ENCODE peak calls at places on chromosomes 2 and 18, in eight cellular contexts. H is GM12878, N is ovary, X is uterus, I is K562, C is spleen, Q is esophagus squamous epithelium, G is suprapubic skin. Y is an unnamed sample.

GRCh38 chr2:32095671-32096070 is 32.3 kb downstream of the SPAST start:
- DNase-seq in C (no peak), H (no peak), N (no peak), G (no peak), X (no peak), I (no peak), Q (no peak), Y (no peak)

GRCh38 chr2:101274142-101274541 is 21.5 kb downstream of the CNOT11 start:
- DNase-seq in C (no peak), I (no peak), X (no peak), H (no peak), Q (no peak), G (no peak), N (no peak), Y (no peak)

GRCh38 chr2:238911376-238912227 is 63.7 kb downstream of the TWIST2 start:
- DNase-seq in C (peak), H (no peak), Q (no peak), I (no peak), X (peak), G (peak), N (peak), Y (no peak)

GRCh38 chr2:196131384-196131861 is 40.0 kb downstream of the STK17B start:
- DNase-seq in C (no peak), H (peak), N (no peak), Q (no peak), I (peak), G (peak), X (no peak), Y (no peak)

GRCh38 chr18:48553236-48553635 is 14.4 kb downstream of the CTIF start:
- DNase-seq in C (no peak), X (no peak), H (no peak), N (no peak), Q (no peak), I (no peak), G (no peak), Y (peak)

GRCh38 chr2:30802611-30803010 is 4.6 kb downstream of the CAPN13 start:
- DNase-seq in H (no peak), X (no peak), Q (no peak), N (no peak), C (no peak), G (no peak), I (no peak), Y (no peak)

GRCh38 chr2:54577035-54577434 is 120.9 kb downstream of the SPTBN1 start:
- DNase-seq in X (no peak), G (no peak), Q (no peak), C (no peak), I (no peak), H (no peak), N (no peak), Y (peak)

GRCh38 chr18:50061876-50062517 is 132.9 kb downstream of the MYO5B start:
- DNase-seq in G (no peak), I (no peak), H (no peak), N (no peak), Q (no peak), X (no peak), C (no peak), Y (no peak)

GRCh38 chr18:80130555-80130954 is 21.5 kb downstream of the ADNP2 start:
- DNase-seq in I (no peak), H (no peak), C (no peak), X (no peak), G (no peak), N (no peak), Q (no peak), Y (no peak)

GRCh38 chr2:134408386-134408785 is 154.5 kb downstream of the MGAT5 start:
- DNase-seq in Q (no peak), C (no peak), X (no peak), N (no peak), G (no peak), H (no peak), I (no peak), Y (no peak)

GRCh38 chr2:9096761-9097160 is 93.3 kb upstream of the MBOAT2 start:
- DNase-seq in N (no peak), X (no peak), G (no peak), H (no peak), Q (no peak), I (no peak), C (no peak), Y (no peak)

GRCh38 chr2:85457877-85458316 is 39.4 kb downstream of the SH2D6 start:
- DNase-seq in N (no peak), Q (no peak), C (peak), G (no peak), H (no peak), X (no peak), I (no peak), Y (no peak)

GRCh38 chr2:56117764-56118163 is 66.0 kb upstream of the CCDC85A start:
- DNase-seq in G (no peak), I (no peak), C (no peak), H (no peak), Q (no peak), X (no peak), N (no peak), Y (no peak)

GRCh38 chr18:42100917-42101316 is 145.9 kb downstream of the PIK3C3 start:
- DNase-seq in G (no peak), Q (no peak), N (no peak), I (no peak), X (no peak), H (no peak), C (no peak), Y (no peak)

GRCh38 chr2:47697000-47697601 is 85.8 kb upstream of the MSH6 start:
- DNase-seq in Q (no peak), H (peak), C (no peak), N (no peak), G (no peak), I (no peak), X (no peak), Y (no peak)

GRCh38 chr2:39860538-39860937 is 81.5 kb upstream of the THUMPD2 start:
- DNase-seq in N (no peak), C (no peak), X (no peak), G (no peak), I (no peak), H (no peak), Q (no peak), Y (no peak)

GRCh38 chr2:39855856-39856255 is 76.8 kb upstream of the THUMPD2 start:
- DNase-seq in C (no peak), N (no peak), Q (no peak), H (no peak), I (no peak), X (no peak), G (no peak), Y (no peak)

DNA sequence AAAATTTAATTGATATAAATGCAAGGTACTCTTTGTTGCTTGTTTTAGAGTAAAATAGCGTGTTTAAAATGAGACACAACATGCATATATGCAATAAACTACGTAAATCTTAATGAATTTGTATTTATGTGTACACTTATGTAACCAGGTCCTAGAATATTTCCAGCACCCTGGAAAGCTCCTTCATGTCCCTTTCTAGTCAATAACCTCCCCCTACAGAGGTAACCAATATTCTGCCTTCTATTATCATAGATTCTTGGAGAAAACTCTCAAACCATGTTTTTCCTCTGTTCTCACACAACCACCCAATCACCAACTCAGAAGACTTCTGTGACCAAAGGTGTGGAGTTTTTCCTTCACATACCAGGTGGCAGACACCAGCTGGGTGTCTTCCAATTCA is 79.6 kb upstream of the THUMPD2 start:
- DNase-seq in C (no peak), H (no peak), X (no peak), I (no peak), Q (no peak), N (no peak), G (no peak), Y (no peak)
- TF ChIP-seq CTCF in C (no peak), H (no peak), X (no peak), I (no peak), Q (no peak), N (no peak), G (no peak), Y (no peak)

DNA sequence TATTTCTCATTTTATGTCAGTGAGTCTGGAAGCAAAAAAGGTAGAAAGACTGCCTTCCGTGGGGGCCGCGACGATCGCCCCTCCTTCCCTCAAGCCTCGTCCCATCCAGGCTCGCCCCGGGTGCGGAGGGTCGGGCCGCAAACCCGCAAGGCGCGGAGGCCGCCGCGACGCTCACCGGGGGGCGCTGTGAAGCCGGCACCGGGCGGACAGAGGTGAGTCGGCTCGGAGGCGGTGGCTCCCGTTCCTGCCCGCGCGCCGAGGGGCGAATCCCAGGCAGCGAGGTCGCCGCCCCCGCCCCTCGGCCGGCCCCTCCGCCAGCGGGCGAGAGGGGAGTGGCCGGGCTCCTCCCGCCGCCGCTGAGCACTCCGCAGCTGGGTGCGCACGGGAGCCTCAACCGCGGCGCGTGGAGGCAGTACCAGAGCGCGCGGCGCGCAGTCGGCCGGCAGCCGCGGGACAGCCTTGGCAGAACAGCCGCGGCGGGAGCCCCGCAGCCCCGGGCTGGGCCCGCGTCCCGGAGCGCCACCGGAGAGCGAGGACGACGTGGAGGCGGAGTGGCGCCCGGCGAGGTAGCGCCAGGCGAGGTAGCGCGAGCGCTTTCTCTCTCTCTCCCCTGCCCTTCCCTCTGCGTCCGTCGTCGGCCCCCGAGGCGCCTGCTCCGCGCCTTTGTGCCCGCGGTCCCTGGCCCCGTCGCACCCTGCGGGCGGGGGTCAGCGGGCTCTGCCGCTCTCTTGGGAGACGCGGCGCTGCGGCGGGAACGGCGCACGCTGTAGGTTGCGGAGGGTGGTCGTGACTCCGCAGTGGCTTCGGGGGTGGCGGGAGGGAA is at the start of gene MYO1B:
- DNase-seq in N (peak), I (peak), C (peak), X (peak), H (no peak), Q (no peak), G (peak), Y (peak)
- TF ChIP-seq POLR2A in N (no peak), I (no peak), C (no peak), X (peak), H (no peak), Q (peak), G (no peak), Y (no peak)

GRCh38 chr2:38930600-38930999 is 40.9 kb downstream of the ARHGEF33 start:
- DNase-seq in I (no peak), H (no peak), Q (no peak), N (no peak), X (no peak), C (no peak), G (no peak), Y (no peak)
- H3K4me3 ChIP-seq in I (no peak), H (no peak), Q (no peak), N (no peak), X (no peak), C (no peak), G (no peak), Y (no peak)

GRCh38 chr2:175170679-175171304 is 2.8 kb upstream of the ATF2 start:
- DNase-seq in C (no peak), I (no peak), H (no peak), X (no peak), Q (no peak), N (no peak), G (no peak), Y (no peak)
- TF ChIP-seq CTCF in C (no peak), I (no peak), H (no peak), X (no peak), Q (no peak), N (no peak), G (no peak), Y (no peak)

GRCh38 chr2:216408426-216409315 is 3.6 kb upstream of the SMARCAL1 start:
- DNase-seq in C (no peak), G (no peak), H (no peak), X (no peak), I (no peak), N (no peak), Q (no peak), Y (no peak)

GRCh38 chr2:216410550-216410949 is 1.7 kb upstream of the SMARCAL1 start:
- DNase-seq in N (no peak), G (no peak), I (no peak), C (no peak), Q (no peak), X (no peak), H (no peak), Y (no peak)

GRCh38 chr2:216413882-216414281 is 1.6 kb downstream of the SMARCAL1 start:
- DNase-seq in Q (no peak), G (no peak), X (no peak), H (no peak), C (no peak), N (no peak), I (no peak), Y (no peak)

GRCh38 chr2:216414772-216415319 is 2.6 kb downstream of the SMARCAL1 start:
- DNase-seq in I (no peak), G (no peak), C (no peak), N (no peak), H (no peak), Q (no peak), X (no peak), Y (no peak)

DNA sequence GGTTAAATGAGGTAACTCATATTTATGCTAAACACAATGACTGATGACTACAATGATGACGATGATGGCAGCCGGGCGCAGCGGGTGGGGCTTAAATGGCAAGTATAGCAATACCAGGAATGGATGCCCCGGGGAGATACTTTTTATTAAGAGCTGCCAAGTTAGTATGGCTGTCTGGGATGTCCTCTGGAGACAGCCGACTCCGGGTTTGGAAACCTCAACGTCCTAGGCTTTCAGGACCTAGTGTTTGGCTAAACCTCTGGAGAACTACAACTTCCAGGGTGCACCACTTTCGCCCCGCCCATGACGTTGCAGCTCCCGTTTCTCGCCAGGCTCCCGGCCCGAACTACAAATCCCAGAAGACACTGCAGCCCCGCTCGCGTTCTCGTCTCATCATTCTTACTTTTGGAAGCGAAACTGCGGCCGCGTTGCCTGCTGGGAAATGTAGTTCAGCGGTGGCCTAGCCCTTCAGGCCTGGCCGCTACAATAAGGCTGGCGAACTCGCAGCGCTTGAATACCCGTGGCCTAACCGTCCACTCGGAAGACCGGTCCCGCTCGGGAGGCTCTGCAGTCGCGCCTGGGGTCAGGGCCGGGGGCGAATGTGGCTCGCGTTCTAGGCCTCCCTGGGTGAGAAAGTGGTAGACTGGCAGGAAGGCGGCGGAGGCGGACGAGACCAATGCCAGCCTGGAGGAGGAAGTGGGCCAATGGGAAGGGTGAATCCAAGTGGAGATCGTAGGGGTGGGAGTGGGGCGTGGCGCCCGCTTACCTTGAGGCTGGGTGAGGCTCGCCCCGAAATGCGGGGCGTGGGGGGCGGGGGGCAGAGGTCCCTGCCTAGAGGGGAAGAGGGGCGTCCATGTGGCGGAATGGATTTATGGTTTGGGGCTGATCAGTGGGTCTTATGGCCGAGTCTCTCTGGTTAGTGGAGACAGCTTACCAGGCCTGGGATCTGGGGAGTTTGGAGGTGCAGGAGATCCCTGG is at the start of gene SMARCAL1:
- DNase-seq in X (peak), H (peak), I (peak), C (peak), Q (peak), G (peak), N (peak), Y (peak)
- TF ChIP-seq POLR2A in X (peak), H (peak), I (peak), C (no peak), Q (peak), G (no peak), N (no peak), Y (peak)

DNA sequence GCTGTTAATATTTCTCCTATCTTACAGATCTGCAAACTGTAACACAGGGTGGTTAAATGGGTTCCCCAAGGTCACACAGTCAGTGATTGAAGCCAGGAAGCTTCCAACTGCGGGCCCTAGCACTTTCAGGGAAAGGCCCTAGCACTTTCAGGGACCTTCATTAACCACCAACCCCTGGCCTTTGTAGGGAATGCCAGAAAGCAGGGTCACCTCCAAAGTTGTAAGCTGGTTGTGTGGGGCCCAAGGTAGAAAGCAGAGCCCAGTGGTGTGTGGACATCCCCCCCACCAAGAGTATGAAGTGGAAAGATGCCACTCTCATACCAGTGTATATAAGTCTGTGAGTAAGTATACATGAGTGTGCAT is 4.4 kb downstream of the DLX2 start:
- DNase-seq in X (no peak), H (no peak), G (no peak), C (no peak), Q (no peak), N (no peak), I (no peak), Y (no peak)
- H3K4me3 ChIP-seq in X (no peak), H (no peak), G (no peak), C (no peak), Q (no peak), N (no peak), I (no peak), Y (no peak)

DNA sequence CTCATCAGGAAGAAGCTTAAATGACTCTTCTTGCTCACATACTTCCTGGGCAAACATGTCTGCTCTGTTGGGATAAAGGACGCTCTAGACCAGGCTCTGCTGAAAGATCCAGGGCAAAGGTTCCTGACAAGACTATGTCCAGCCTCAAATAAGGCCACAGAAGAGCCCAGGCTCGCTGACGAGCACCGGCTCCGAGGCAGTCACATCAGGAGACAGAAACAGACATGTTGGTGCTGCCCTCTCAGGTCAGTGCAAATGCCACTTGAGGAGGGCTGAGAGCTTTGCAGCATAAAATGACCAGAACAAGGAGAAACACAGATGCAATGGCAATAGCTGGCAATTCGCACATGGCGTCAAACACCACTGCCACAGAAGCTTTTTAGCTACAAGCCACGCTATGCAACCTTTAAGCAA is 205.7 kb downstream of the TGIF1 start:
- DNase-seq in G (no peak), X (no peak), I (no peak), C (no peak), H (no peak), Q (no peak), N (no peak), Y (no peak)
- TF ChIP-seq CTCF in G (no peak), X (no peak), I (no peak), C (no peak), H (no peak), Q (no peak), N (no peak), Y (no peak)

GRCh38 chr2:210169871-210170441 is 1.3 kb downstream of the KANSL1L start:
- DNase-seq in N (no peak), G (no peak), X (no peak), I (no peak), H (peak), Q (no peak), C (no peak), Y (no peak)

GRCh38 chr2:210174086-210174485 is 2.9 kb upstream of the KANSL1L start:
- DNase-seq in G (no peak), C (no peak), Q (no peak), N (no peak), X (no peak), I (no peak), H (no peak), Y (no peak)

GRCh38 chr2:210171309-210172218 is at the start of gene KANSL1L:
- DNase-seq in H (peak), C (peak), Q (peak), G (peak), I (peak), X (peak), N (peak), Y (peak)

GRCh38 chr2:210172219-210172575 is 988 bp upstream of the KANSL1L start:
- DNase-seq in Q (no peak), I (no peak), N (no peak), G (no peak), H (no peak), C (no peak), X (no peak), Y (no peak)

DNA sequence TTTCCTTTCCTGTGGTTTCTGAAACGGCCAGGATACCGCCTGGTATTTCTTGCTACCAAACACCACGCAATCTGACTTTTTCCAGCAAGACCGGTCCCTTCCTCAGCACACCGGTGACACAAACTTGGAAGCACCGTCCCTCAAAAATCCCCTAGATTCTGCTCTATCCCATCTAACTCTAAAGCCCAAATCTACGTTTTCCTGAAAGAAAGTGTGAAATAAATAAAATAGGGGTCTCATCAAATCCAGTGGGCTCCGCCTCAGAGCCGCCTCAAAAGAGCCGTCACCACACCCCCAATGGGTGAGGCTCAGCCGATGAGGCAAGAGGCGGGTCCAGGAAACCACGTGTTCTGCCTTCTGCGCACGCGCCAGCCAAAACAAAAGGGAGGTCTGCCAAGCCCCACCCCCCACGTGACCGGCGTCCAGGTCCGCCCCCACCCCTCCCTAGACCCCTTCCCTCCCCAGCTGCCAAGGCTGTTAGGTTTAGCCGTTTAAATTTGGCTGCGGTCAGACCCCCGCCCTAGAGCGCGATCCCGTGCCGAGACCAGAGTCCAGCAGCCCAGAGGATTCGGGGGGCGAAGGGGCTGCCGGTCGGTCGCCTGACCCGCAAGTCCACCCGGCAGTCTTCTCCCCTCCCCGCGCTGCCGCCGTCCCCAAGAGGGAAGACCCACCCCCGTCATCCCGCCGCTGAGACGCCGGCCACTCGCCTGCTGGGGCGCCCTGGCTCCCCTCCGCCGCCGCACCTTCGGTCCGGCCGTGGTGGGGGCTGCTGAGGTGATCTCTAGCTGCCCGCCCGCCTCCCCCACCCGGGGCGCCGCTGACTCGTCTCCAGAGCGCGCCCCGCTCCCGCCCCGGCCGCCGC is 536 bp downstream of the KANSL1L start:
- DNase-seq in G (peak), X (peak), Q (peak), I (peak), N (peak), H (peak), C (peak), Y (peak)
- TF ChIP-seq POLR2A in G (no peak), X (peak), Q (peak), I (peak), N (peak), H (peak), C (peak), Y (peak)

Y was measured in breast epithelium.